ENCODE peak calls at places on chromosome 16, in four cellular contexts. X, Q, J and A are unnamed samples.
A peak's percentile ranks its signal among the peaks of the same experiment; 100 is the strongest.

GRCh38 chr16:8889893-8890548 is 7.9 kb downstream of the LITAFD start:
- DNase-seq in X (no peak), Q (no peak), J (no peak), A (no peak)

GRCh38 chr16:53740933-53741531 is 37.1 kb downstream of the FTO start:
- DNase-seq in X (no peak), Q (no peak), J (no peak), A (no peak)

GRCh38 chr16:19130852-19131808 is 17.4 kb downstream of the ITPRIPL2 start:
- DNase-seq in X (peak; percentile 36), Q (peak; percentile 60), J (peak; percentile 52), A (no peak)

GRCh38 chr16:50697881-50698767 is 4.7 kb downstream of the NOD2 start:
- DNase-seq in X (peak; percentile 43), Q (no peak), J (no peak), A (no peak)

GRCh38 chr16:85422374-85423185 is 190.5 kb upstream of the GSE1 start:
- DNase-seq in X (no peak), Q (no peak), J (no peak), A (no peak)

GRCh38 chr16:19696312-19696711 is 21.7 kb downstream of the KNOP1 start:
- DNase-seq in X (no peak), Q (no peak), J (peak; percentile 74), A (no peak)

GRCh38 chr16:79449067-79449466 is 151.5 kb downstream of the MAF start:
- DNase-seq in X (no peak), Q (no peak), J (no peak), A (no peak)

GRCh38 chr16:86772671-86773338 is 194.5 kb downstream of the FOXL1 start:
- DNase-seq in X (no peak), Q (peak; percentile 87), J (no peak), A (no peak)

GRCh38 chr16:79767597-79768280 is 167.2 kb upstream of the MAF start:
- DNase-seq in X (peak; percentile 23), Q (no peak), J (peak; percentile 20), A (no peak)

GRCh38 chr16:80065565-80065964 is 465.0 kb upstream of the MAF start:
- DNase-seq in X (no peak), Q (no peak), J (no peak), A (no peak)

GRCh38 chr16:66706506-66706880 is 9.9 kb upstream of the CMTM4 start:
- DNase-seq in X (no peak), Q (no peak), J (no peak), A (no peak)